ENCODE peak calls at places on chromosomes 1 and 21, in four cellular contexts. W is stimulated activated CD4-positive, alpha-beta T cell treated with anti-CD3 and anti-CD28 coated beads, Interleukin-2, amount 100 ng/mL, for 48 hours; Z is Right ventricle myocardium inferior; B is GM12891. M is an unnamed sample.

GRCh38 chr1:22105611-22106207 is 37.2 kb downstream of the WNT4 start:
- DNase-seq in W (no peak), Z (no peak), B (no peak), M (peak)

GRCh38 chr21:37605006-37605405 is 238.4 kb downstream of the DYRK1A start:
- DNase-seq in W (no peak), Z (no peak), B (no peak), M (no peak)

GRCh38 chr1:168340796-168341510 is 60.3 kb downstream of the TBX19 start:
- DNase-seq in W (no peak), Z (no peak), B (no peak), M (no peak)

GRCh38 chr1:150829751-150830150 is 21.7 kb upstream of the CTSK start:
- DNase-seq in W (no peak), Z (no peak), B (no peak), M (no peak)

GRCh38 chr1:203627819-203628184 is 1.2 kb downstream of the ATP2B4 start:
- DNase-seq in W (no peak), Z (no peak), B (no peak), M (no peak)

GRCh38 chr21:45582128-45582527 is 39.9 kb upstream of the SLC19A1 start:
- DNase-seq in W (no peak), Z (no peak), B (no peak), M (no peak)

GRCh38 chr1:11248169-11248568 is 14.2 kb downstream of the MTOR start:
- DNase-seq in W (no peak), Z (no peak), B (no peak), M (no peak)

GRCh38 chr1:46717654-46718053 is 1.3 kb downstream of the EFCAB14 start:
- DNase-seq in W (no peak), Z (no peak), B (no peak), M (no peak)

GRCh38 chr1:54971317-54971791 is 9.1 kb upstream of the TMEM61 start:
- DNase-seq in W (no peak), Z (no peak), B (no peak), M (no peak)

GRCh38 chr21:44259082-44259705 is 2.5 kb downstream of the DNMT3L start:
- DNase-seq in W (no peak), Z (no peak), B (no peak), M (no peak)

GRCh38 chr1:67897270-67897949 is 64.1 kb upstream of the GNG12 start:
- DNase-seq in W (no peak), Z (no peak), B (no peak), M (no peak)

GRCh38 chr21:30193201-30193600 is 22.7 kb downstream of the CLDN8 start:
- DNase-seq in W (no peak), Z (no peak), B (no peak), M (no peak)

GRCh38 chr1:201728731-201729130 is 100.2 kb upstream of the IPO9 start:
- DNase-seq in W (no peak), Z (no peak), B (no peak), M (no peak)

GRCh38 chr1:119380304-119380703 is 11.7 kb downstream of the HAO2 start:
- DNase-seq in W (no peak), Z (no peak), B (no peak), M (no peak)

GRCh38 chr1:92486251-92487077 is at the start of gene GFI1:
- DNase-seq in W (peak), Z (peak), B (peak), M (no peak)

GRCh38 chr1:153679337-153680119 is 1.0 kb downstream of the NPR1 start:
- DNase-seq in W (no peak), Z (no peak), B (no peak), M (no peak)

GRCh38 chr1:245153645-245154428 is 948 bp upstream of the KIF26B start:
- DNase-seq in W (no peak), Z (no peak), B (peak), M (no peak)

GRCh38 chr1:106831511-106831910 is 225.0 kb upstream of the PRMT6 start:
- DNase-seq in W (no peak), Z (no peak), B (no peak), M (no peak)

GRCh38 chr1:223199094-223199647 is 56.1 kb upstream of the TLR5 start:
- DNase-seq in W (no peak), Z (no peak), B (no peak), M (no peak)